ENCODE peak calls at places on chromosomes 7 and 10, in eight cellular contexts. M is epithelial cell of esophagus, Z is HuH-7, B is RWPE1, J is cardiac muscle cell, P is T follicular helper cell, N is right atrium auricular region, V is endothelial cell of umbilical vein. O is an unnamed sample.

GRCh38 chr7:91653257-91653656 is 227.2 kb downstream of the MTERF1 start:
- DNase-seq in M (no peak), Z (no peak), B (no peak), J (no peak), P (no peak), N (no peak), V (no peak), O (no peak)

GRCh38 chr10:113445736-113446135 is 107.1 kb upstream of the HABP2 start:
- DNase-seq in M (no peak), Z (no peak), B (no peak), J (no peak), P (no peak), N (no peak), V (no peak), O (no peak)

GRCh38 chr7:18700147-18700546 is 204.6 kb downstream of the HDAC9 start:
- DNase-seq in M (no peak), Z (peak; percentile 7), B (no peak), J (no peak), P (no peak), N (no peak), V (no peak), O (no peak)

GRCh38 chr10:34862892-34863291 is 47.8 kb upstream of the PARD3 start:
- DNase-seq in M (no peak), Z (no peak), B (no peak), J (no peak), P (no peak), N (no peak), V (no peak), O (no peak)

GRCh38 chr10:103845983-103846382 is 9.4 kb downstream of the SH3PXD2A start:
- DNase-seq in M (no peak), Z (no peak), B (no peak), J (no peak), P (no peak), N (no peak), V (peak; percentile 34), O (no peak)

GRCh38 chr7:80372415-80372814 is 139.4 kb downstream of the GNAT3 start:
- DNase-seq in M (no peak), Z (no peak), B (no peak), J (no peak), P (no peak), N (no peak), V (no peak), O (no peak)

GRCh38 chr10:50336140-50336539 is 84.8 kb upstream of the ASAH2 start:
- DNase-seq in M (no peak), Z (no peak), B (no peak), J (no peak), P (no peak), N (no peak), V (no peak), O (no peak)

GRCh38 chr10:117257701-117258100 is 16.8 kb downstream of the SLC18A2 start:
- DNase-seq in M (no peak), Z (no peak), B (no peak), J (no peak), P (no peak), N (peak; percentile 18), V (no peak), O (no peak)

GRCh38 chr7:82419200-82419599 is 24.4 kb downstream of the CACNA2D1 start:
- DNase-seq in M (no peak), Z (no peak), B (no peak), J (peak; percentile 39), P (no peak), N (no peak), V (no peak), O (no peak)

GRCh38 chr7:23020742-23021401 is 6.9 kb upstream of the HYCC1 start:
- DNase-seq in M (peak; percentile 85), Z (no peak), B (peak; percentile 87), J (no peak), P (no peak), N (peak; percentile 70), V (peak; percentile 60), O (no peak)

GRCh38 chr7:128840326-128841170 is 10.3 kb downstream of the FLNC start:
- DNase-seq in M (no peak), Z (no peak), B (no peak), J (no peak), P (no peak), N (no peak), V (no peak), O (no peak)

GRCh38 chr7:159114981-159115380 is 29.7 kb downstream of the VIPR2 start:
- DNase-seq in M (no peak), Z (no peak), B (no peak), J (no peak), P (no peak), N (no peak), V (no peak), O (no peak)

GRCh38 chr10:660413-660979 is 29.0 kb downstream of the DIP2C start:
- DNase-seq in M (no peak), Z (no peak), B (no peak), J (no peak), P (no peak), N (no peak), V (no peak), O (no peak)

GRCh38 chr7:142867398-142868187 is 12.7 kb downstream of the EPHB6 start:
- DNase-seq in M (no peak), Z (no peak), B (no peak), J (no peak), P (no peak), N (no peak), V (no peak), O (no peak)

GRCh38 chr7:153390955-153391354 is 631.4 kb downstream of the ACTR3B start:
- DNase-seq in M (no peak), Z (no peak), B (no peak), J (no peak), P (no peak), N (peak; percentile 44), V (no peak), O (no peak)

GRCh38 chr10:108783897-108784296 is 1139.4 kb downstream of the XPNPEP1 start:
- DNase-seq in M (peak; percentile 52), Z (peak; percentile 4), B (no peak), J (no peak), P (no peak), N (no peak), V (no peak), O (peak; percentile 27)

GRCh38 chr7:18508441-18509427 is 13.2 kb downstream of the HDAC9 start:
- DNase-seq in M (peak; percentile 98), Z (peak; percentile 8), B (peak; percentile 89), J (peak; percentile 45), P (no peak), N (no peak), V (peak; percentile 93), O (no peak)

GRCh38 chr10:12727832-12728215 is 273.7 kb downstream of the CCDC3 start:
- DNase-seq in M (no peak), Z (no peak), B (no peak), J (no peak), P (no peak), N (no peak), V (no peak), O (no peak)

GRCh38 chr10:102645741-102646609 is 1.7 kb downstream of the TRIM8 start:
- DNase-seq in M (peak; percentile 91), Z (no peak), B (peak; percentile 96), J (peak; percentile 68), P (peak; percentile 65), N (peak; percentile 97), V (peak; percentile 92), O (no peak)

GRCh38 chr7:140541513-140542192 is 62.3 kb upstream of the MKRN1 start:
- DNase-seq in M (peak; percentile 86), Z (peak; percentile 63), B (peak; percentile 93), J (peak; percentile 82), P (no peak), N (peak; percentile 65), V (peak; percentile 25), O (peak; percentile 74)

GRCh38 chr10:83862723-83863122 is 276.6 kb upstream of the GHITM start:
- DNase-seq in M (no peak), Z (no peak), B (no peak), J (no peak), P (no peak), N (no peak), V (no peak), O (no peak)

GRCh38 chr7:15199482-15199881 is 296.9 kb upstream of the DGKB start:
- DNase-seq in M (peak; percentile 5), Z (no peak), B (no peak), J (no peak), P (no peak), N (no peak), V (peak; percentile 51), O (no peak)

GRCh38 chr7:437293-438280 is 82.1 kb downstream of the PDGFA start:
- DNase-seq in M (no peak), Z (no peak), B (no peak), J (no peak), P (no peak), N (no peak), V (no peak), O (no peak)

GRCh38 chr7:99193527-99194214 is 14.2 kb downstream of the KPNA7 start:
- DNase-seq in M (peak; percentile 88), Z (no peak), B (peak; percentile 26), J (no peak), P (no peak), N (no peak), V (no peak), O (no peak)

GRCh38 chr7:17524746-17525145 is 226.3 kb downstream of the AHR start:
- DNase-seq in M (peak; percentile 25), Z (no peak), B (no peak), J (no peak), P (no peak), N (no peak), V (no peak), O (no peak)

GRCh38 chr10:101961591-101962498 is 94.1 kb downstream of the ARMH3 start:
- DNase-seq in M (peak; percentile 15), Z (no peak), B (no peak), J (no peak), P (no peak), N (peak; percentile 63), V (no peak), O (no peak)

O was measured in HEK293T.